ENCODE peak calls at places on chromosomes 12 and 14, in seven cellular contexts. C, G, N, Q, I, K and A are unnamed samples.

GRCh38 chr12:27635349-27635972 is 60.8 kb upstream of the REP15 start:
- DNase-seq in C (no peak), G (no peak), N (peak), Q (no peak), I (peak), K (no peak), A (no peak)

GRCh38 chr12:94987806-94988205 is 15.7 kb downstream of the NDUFA12 start:
- DNase-seq in C (no peak), G (no peak), N (no peak), Q (no peak), I (no peak), K (no peak), A (no peak)

GRCh38 chr12:128258866-128259555 is 8.0 kb upstream of the TMEM132C start:
- DNase-seq in C (no peak), G (no peak), N (no peak), Q (no peak), I (no peak), K (no peak), A (no peak)

GRCh38 chr14:34548472-34548981 is 9.0 kb upstream of the EAPP start:
- DNase-seq in C (no peak), G (no peak), N (peak), Q (peak), I (no peak), K (no peak), A (no peak)

GRCh38 chr14:24339284-24340151 is at the start of gene RIPK3:
- DNase-seq in C (no peak), G (peak), N (no peak), Q (peak), I (no peak), K (no peak), A (no peak)

GRCh38 chr14:71405676-71406075 is 498.4 kb downstream of the PCNX1 start:
- DNase-seq in C (no peak), G (no peak), N (no peak), Q (no peak), I (no peak), K (no peak), A (no peak)

GRCh38 chr14:20801726-20802125 is 918 bp downstream of the RNASE1 start:
- DNase-seq in C (no peak), G (no peak), N (peak), Q (no peak), I (no peak), K (no peak), A (no peak)

GRCh38 chr14:54462048-54462447 is 20.9 kb upstream of the CNIH1 start:
- DNase-seq in C (no peak), G (no peak), N (no peak), Q (no peak), I (no peak), K (no peak), A (no peak)

GRCh38 chr12:6843118-6843902 is 2.6 kb downstream of the GNB3 start:
- DNase-seq in C (no peak), G (no peak), N (peak), Q (no peak), I (no peak), K (no peak), A (no peak)

GRCh38 chr12:52515319-52515646 is 4.9 kb downstream of the KRT5 start:
- DNase-seq in C (no peak), G (no peak), N (no peak), Q (no peak), I (no peak), K (no peak), A (no peak)

GRCh38 chr14:104320611-104321086 is 182.3 kb downstream of the KIF26A start:
- DNase-seq in C (no peak), G (no peak), N (no peak), Q (no peak), I (no peak), K (no peak), A (no peak)

GRCh38 chr12:92369643-92370042 is 224.0 kb upstream of the BTG1 start:
- DNase-seq in C (no peak), G (no peak), N (no peak), Q (no peak), I (no peak), K (no peak), A (no peak)

GRCh38 chr12:39393179-39393578 is 49.7 kb downstream of the KIF21A start:
- DNase-seq in C (no peak), G (no peak), N (no peak), Q (no peak), I (no peak), K (no peak), A (no peak)

GRCh38 chr12:56129210-56129691 is 1.2 kb downstream of the ESYT1 start:
- DNase-seq in C (peak), G (peak), N (peak), Q (peak), I (no peak), K (no peak), A (peak)

GRCh38 chr12:14960548-14961465 is 594 bp downstream of the ARHGDIB start:
- DNase-seq in C (no peak), G (peak), N (peak), Q (peak), I (no peak), K (no peak), A (no peak)

DNA sequence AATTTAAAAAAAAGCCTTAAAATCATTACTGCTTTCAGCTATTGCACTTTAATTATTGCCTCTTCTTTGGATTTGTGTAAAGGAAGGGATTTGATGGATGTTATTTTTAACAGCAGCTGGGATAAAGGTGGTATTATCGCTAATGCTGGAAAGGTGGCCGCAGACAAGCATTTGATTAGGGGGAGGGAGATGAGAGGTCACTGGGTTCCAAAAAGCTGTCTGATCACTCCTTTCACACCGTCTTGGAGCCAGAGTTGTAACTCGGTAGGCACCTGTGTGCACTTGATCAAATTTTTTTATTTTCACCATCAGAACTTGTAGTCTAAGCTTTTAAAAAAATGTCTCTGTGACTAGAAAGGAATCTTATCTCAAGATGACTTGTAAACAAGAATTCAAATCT is 99.8 kb downstream of the AKAP6 start:
- DNase-seq in C (no peak), G (no peak), N (no peak), Q (no peak), I (no peak), K (no peak), A (no peak)
- H3K4me3 ChIP-seq in C (no peak), G (no peak), N (no peak), Q (no peak), I (no peak), K (no peak), A (no peak)

GRCh38 chr12:91326043-91327027 is 143.7 kb upstream of the DCN start:
- DNase-seq in C (peak), G (peak), N (peak), Q (peak), I (peak), K (peak), A (peak)

GRCh38 chr12:91332305-91332704 is 149.7 kb upstream of the DCN start:
- DNase-seq in C (no peak), G (no peak), N (no peak), Q (no peak), I (no peak), K (no peak), A (no peak)

GRCh38 chr12:91331371-91331770 is 148.8 kb upstream of the DCN start:
- DNase-seq in C (no peak), G (no peak), N (no peak), Q (no peak), I (no peak), K (no peak), A (no peak)

GRCh38 chr12:91327136-91327535 is 144.5 kb upstream of the DCN start:
- DNase-seq in C (no peak), G (no peak), N (no peak), Q (no peak), I (no peak), K (peak), A (no peak)

DNA sequence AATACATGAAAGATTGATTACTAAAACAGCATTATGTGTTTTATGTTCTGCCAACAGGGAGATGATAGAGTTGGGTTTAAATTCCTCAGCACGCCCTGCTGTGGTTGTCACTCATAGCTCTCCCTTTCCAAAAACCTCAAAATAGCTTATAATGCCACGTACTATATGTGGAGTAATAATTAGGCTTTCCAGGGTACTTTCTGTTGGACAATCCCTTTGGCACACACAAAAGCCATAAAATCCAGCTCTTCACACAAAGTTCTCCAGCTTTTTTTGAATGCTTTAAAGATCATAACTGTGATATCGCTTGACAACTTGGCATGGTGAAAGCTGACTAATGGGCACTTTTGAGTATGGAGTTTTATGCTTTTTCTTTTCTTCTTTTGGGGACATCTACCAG is 145.3 kb upstream of the DCN start:
- DNase-seq in C (no peak), G (no peak), N (no peak), Q (no peak), I (no peak), K (no peak), A (no peak)
- H3K27ac ChIP-seq in C (no peak), G (no peak), N (no peak), Q (peak), I (no peak), K (no peak), A (no peak)

GRCh38 chr12:87302126-87302732 is 727.0 kb downstream of the C12orf50 start:
- DNase-seq in C (no peak), G (no peak), N (no peak), Q (no peak), I (no peak), K (no peak), A (no peak)
- TF ChIP-seq CTCF in C (no peak), G (no peak), N (no peak), Q (no peak), I (no peak), K (no peak), A (no peak)

GRCh38 chr14:89429206-89430091 is 12.4 kb upstream of the FOXN3 start:
- DNase-seq in C (no peak), G (peak), N (no peak), Q (no peak), I (no peak), K (no peak), A (no peak)
- H3K4me3 ChIP-seq in C (no peak), G (peak), N (no peak), Q (peak), I (no peak), K (no peak), A (no peak)

GRCh38 chr12:3117628-3118027 is 40.4 kb downstream of the TSPAN9 start:
- DNase-seq in C (no peak), G (no peak), N (no peak), Q (no peak), I (no peak), K (peak), A (no peak)

GRCh38 chr12:3115078-3115477 is 37.9 kb downstream of the TSPAN9 start:
- DNase-seq in C (no peak), G (no peak), N (no peak), Q (no peak), I (no peak), K (no peak), A (no peak)

GRCh38 chr12:3116106-3116898 is 39.1 kb downstream of the TSPAN9 start:
- DNase-seq in C (no peak), G (no peak), N (no peak), Q (no peak), I (no peak), K (no peak), A (no peak)

GRCh38 chr12:3119192-3119744 is 42.1 kb downstream of the TSPAN9 start:
- DNase-seq in C (no peak), G (no peak), N (no peak), Q (no peak), I (no peak), K (no peak), A (no peak)

DNA sequence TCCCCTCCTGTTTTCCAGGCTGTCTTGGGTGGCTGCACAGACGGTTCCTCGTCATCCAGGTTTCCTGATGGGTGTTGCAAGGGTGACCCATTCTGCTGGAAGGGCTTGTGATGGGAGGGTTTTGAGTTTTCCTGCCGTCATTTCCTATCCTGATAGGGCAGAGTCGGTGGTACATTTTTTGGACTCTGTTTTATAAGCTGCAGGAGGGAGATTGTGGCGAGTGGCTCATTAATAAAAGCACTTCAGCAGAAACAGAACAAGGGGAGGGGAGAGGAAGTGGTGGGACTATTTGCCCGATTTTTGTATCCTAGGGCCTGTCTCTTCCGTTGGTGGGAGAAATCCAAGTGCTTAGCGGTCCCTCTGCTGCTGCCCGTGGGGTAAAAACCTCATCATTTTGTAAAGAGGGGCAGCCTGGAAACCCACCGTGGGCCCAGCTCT is 40.0 kb downstream of the TSPAN9 start:
- DNase-seq in C (no peak), G (no peak), N (no peak), Q (no peak), I (no peak), K (no peak), A (peak)
- H3K27ac ChIP-seq in C (peak), G (no peak), N (no peak), Q (no peak), I (no peak), K (peak), A (peak)

DNA sequence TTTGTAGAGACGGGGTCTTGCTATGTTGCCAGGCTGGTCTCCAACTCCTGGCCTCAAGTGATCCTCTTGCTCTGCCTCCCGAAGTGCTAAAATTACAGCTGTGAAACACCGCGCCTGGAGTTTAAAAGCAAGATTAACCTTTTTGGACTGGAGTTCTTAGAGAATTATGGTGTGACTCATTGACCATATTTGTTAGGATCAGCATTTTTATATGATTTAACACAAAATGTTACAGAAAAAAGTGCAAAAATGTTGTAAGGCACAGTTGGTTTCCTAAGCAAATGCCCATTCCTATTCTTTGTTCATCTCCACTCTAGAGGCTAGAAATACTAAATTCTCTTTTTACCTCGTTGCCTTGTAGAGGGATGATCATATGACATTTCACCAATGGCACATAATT is 27.6 kb downstream of the SLC35E3 start:
- DNase-seq in C (no peak), G (no peak), N (no peak), Q (no peak), I (no peak), K (no peak), A (no peak)
- TF ChIP-seq CTCF in C (no peak), G (no peak), N (no peak), Q (no peak), I (no peak), K (no peak), A (no peak)